ENCODE peak calls at places on chromosomes 13 and 19, in ten cellular contexts. One of them, this sample, is unnamed.

GRCh38 chr19:50191270-50191669 is 12.2 kb upstream of the MYH14 start:
- DNase-seq in NCI-H2107: no peak
- DNase-seq in stimulated activated naive B cell treated with anti-CD40 and anti-IgM and Interleukin-4, amounts not matched to agents 10 μg/mL and 1 μg/mL and 100 μg/mL, for 72 hours: no peak
- DNase-seq in posterior cingulate gyrus: no peak
- DNase-seq in NCI-H1694: no peak
- DNase-seq in GM04504: no peak
- DNase-seq in left ventricle myocardium inferior: no peak
- DNase-seq in neuronal stem cell: no peak
- DNase-seq in stimulated activated effector memory CD8-positive, alpha-beta T cell treated with anti-CD3 and anti-CD28 coated beads, Interleukin-12 subunit alpha, Interleukin-12 subunit beta, amount 100 ng/mL, for 72 hours: no peak
- DNase-seq in pons: no peak
- DNase-seq in this sample: no peak

GRCh38 chr13:50798923-50799322 is 44.6 kb downstream of the DLEU7 start:
- DNase-seq in stimulated activated naive B cell treated with anti-CD40 and anti-IgM and Interleukin-4, amounts not matched to agents 10 μg/mL and 1 μg/mL and 100 μg/mL, for 72 hours: no peak
- DNase-seq in left ventricle myocardium inferior: no peak
- DNase-seq in posterior cingulate gyrus: no peak
- DNase-seq in NCI-H1694: no peak
- DNase-seq in GM04504: peak
- DNase-seq in NCI-H2107: no peak
- DNase-seq in neuronal stem cell: no peak
- DNase-seq in pons: no peak
- DNase-seq in stimulated activated effector memory CD8-positive, alpha-beta T cell treated with anti-CD3 and anti-CD28 coated beads, Interleukin-12 subunit alpha, Interleukin-12 subunit beta, amount 100 ng/mL, for 72 hours: no peak
- DNase-seq in this sample: no peak

GRCh38 chr19:14497347-14497921 is 1.5 kb upstream of the GIPC1 start:
- DNase-seq in GM04504: no peak
- DNase-seq in pons: peak
- DNase-seq in neuronal stem cell: no peak
- DNase-seq in NCI-H2107: no peak
- DNase-seq in left ventricle myocardium inferior: no peak
- DNase-seq in NCI-H1694: no peak
- DNase-seq in stimulated activated effector memory CD8-positive, alpha-beta T cell treated with anti-CD3 and anti-CD28 coated beads, Interleukin-12 subunit alpha, Interleukin-12 subunit beta, amount 100 ng/mL, for 72 hours: no peak
- DNase-seq in posterior cingulate gyrus: peak
- DNase-seq in stimulated activated naive B cell treated with anti-CD40 and anti-IgM and Interleukin-4, amounts not matched to agents 10 μg/mL and 1 μg/mL and 100 μg/mL, for 72 hours: no peak
- DNase-seq in this sample: no peak

GRCh38 chr19:47309038-47309437 is 623 bp upstream of the C5AR1 start:
- DNase-seq in stimulated activated effector memory CD8-positive, alpha-beta T cell treated with anti-CD3 and anti-CD28 coated beads, Interleukin-12 subunit alpha, Interleukin-12 subunit beta, amount 100 ng/mL, for 72 hours: no peak
- DNase-seq in posterior cingulate gyrus: no peak
- DNase-seq in GM04504: no peak
- DNase-seq in NCI-H1694: no peak
- DNase-seq in neuronal stem cell: no peak
- DNase-seq in NCI-H2107: no peak
- DNase-seq in pons: no peak
- DNase-seq in stimulated activated naive B cell treated with anti-CD40 and anti-IgM and Interleukin-4, amounts not matched to agents 10 μg/mL and 1 μg/mL and 100 μg/mL, for 72 hours: no peak
- DNase-seq in left ventricle myocardium inferior: no peak
- DNase-seq in this sample: no peak

GRCh38 chr13:99526549-99526948 is 25.3 kb downstream of the TM9SF2 start:
- DNase-seq in pons: no peak
- DNase-seq in NCI-H2107: no peak
- DNase-seq in left ventricle myocardium inferior: no peak
- DNase-seq in GM04504: no peak
- DNase-seq in NCI-H1694: no peak
- DNase-seq in posterior cingulate gyrus: no peak
- DNase-seq in stimulated activated effector memory CD8-positive, alpha-beta T cell treated with anti-CD3 and anti-CD28 coated beads, Interleukin-12 subunit alpha, Interleukin-12 subunit beta, amount 100 ng/mL, for 72 hours: no peak
- DNase-seq in neuronal stem cell: no peak
- DNase-seq in stimulated activated naive B cell treated with anti-CD40 and anti-IgM and Interleukin-4, amounts not matched to agents 10 μg/mL and 1 μg/mL and 100 μg/mL, for 72 hours: no peak
- DNase-seq in this sample: no peak

GRCh38 chr19:32744555-32745325 is 25.2 kb downstream of the TDRD12 start:
- DNase-seq in posterior cingulate gyrus: no peak
- DNase-seq in NCI-H1694: no peak
- DNase-seq in pons: no peak
- DNase-seq in left ventricle myocardium inferior: no peak
- DNase-seq in NCI-H2107: no peak
- DNase-seq in GM04504: no peak
- DNase-seq in neuronal stem cell: no peak
- DNase-seq in stimulated activated effector memory CD8-positive, alpha-beta T cell treated with anti-CD3 and anti-CD28 coated beads, Interleukin-12 subunit alpha, Interleukin-12 subunit beta, amount 100 ng/mL, for 72 hours: no peak
- DNase-seq in stimulated activated naive B cell treated with anti-CD40 and anti-IgM and Interleukin-4, amounts not matched to agents 10 μg/mL and 1 μg/mL and 100 μg/mL, for 72 hours: no peak
- DNase-seq in this sample: no peak

GRCh38 chr13:41148421-41149283 is 16.1 kb upstream of the KBTBD6 start:
- DNase-seq in pons: no peak
- DNase-seq in stimulated activated naive B cell treated with anti-CD40 and anti-IgM and Interleukin-4, amounts not matched to agents 10 μg/mL and 1 μg/mL and 100 μg/mL, for 72 hours: no peak
- DNase-seq in stimulated activated effector memory CD8-positive, alpha-beta T cell treated with anti-CD3 and anti-CD28 coated beads, Interleukin-12 subunit alpha, Interleukin-12 subunit beta, amount 100 ng/mL, for 72 hours: no peak
- DNase-seq in neuronal stem cell: no peak
- DNase-seq in NCI-H1694: no peak
- DNase-seq in posterior cingulate gyrus: no peak
- DNase-seq in left ventricle myocardium inferior: no peak
- DNase-seq in NCI-H2107: no peak
- DNase-seq in GM04504: no peak
- DNase-seq in this sample: peak

GRCh38 chr19:43997631-43998290 is 5.0 kb upstream of the ZNF230 start:
- DNase-seq in NCI-H1694: no peak
- DNase-seq in GM04504: no peak
- DNase-seq in posterior cingulate gyrus: no peak
- DNase-seq in neuronal stem cell: no peak
- DNase-seq in left ventricle myocardium inferior: no peak
- DNase-seq in pons: no peak
- DNase-seq in NCI-H2107: no peak
- DNase-seq in stimulated activated effector memory CD8-positive, alpha-beta T cell treated with anti-CD3 and anti-CD28 coated beads, Interleukin-12 subunit alpha, Interleukin-12 subunit beta, amount 100 ng/mL, for 72 hours: no peak
- DNase-seq in stimulated activated naive B cell treated with anti-CD40 and anti-IgM and Interleukin-4, amounts not matched to agents 10 μg/mL and 1 μg/mL and 100 μg/mL, for 72 hours: no peak
- DNase-seq in this sample: no peak

GRCh38 chr19:31408460-31409124 is 59.4 kb upstream of the TSHZ3 start:
- DNase-seq in left ventricle myocardium inferior: no peak
- DNase-seq in stimulated activated naive B cell treated with anti-CD40 and anti-IgM and Interleukin-4, amounts not matched to agents 10 μg/mL and 1 μg/mL and 100 μg/mL, for 72 hours: no peak
- DNase-seq in posterior cingulate gyrus: no peak
- DNase-seq in NCI-H2107: no peak
- DNase-seq in GM04504: peak
- DNase-seq in pons: no peak
- DNase-seq in stimulated activated effector memory CD8-positive, alpha-beta T cell treated with anti-CD3 and anti-CD28 coated beads, Interleukin-12 subunit alpha, Interleukin-12 subunit beta, amount 100 ng/mL, for 72 hours: no peak
- DNase-seq in neuronal stem cell: no peak
- DNase-seq in NCI-H1694: no peak
- DNase-seq in this sample: no peak

GRCh38 chr19:1255186-1256161 is 7.1 kb downstream of the MIDN start:
- DNase-seq in stimulated activated naive B cell treated with anti-CD40 and anti-IgM and Interleukin-4, amounts not matched to agents 10 μg/mL and 1 μg/mL and 100 μg/mL, for 72 hours: no peak
- DNase-seq in pons: peak
- DNase-seq in NCI-H2107: no peak
- DNase-seq in GM04504: no peak
- DNase-seq in posterior cingulate gyrus: peak
- DNase-seq in left ventricle myocardium inferior: no peak
- DNase-seq in neuronal stem cell: no peak
- DNase-seq in stimulated activated effector memory CD8-positive, alpha-beta T cell treated with anti-CD3 and anti-CD28 coated beads, Interleukin-12 subunit alpha, Interleukin-12 subunit beta, amount 100 ng/mL, for 72 hours: no peak
- DNase-seq in NCI-H1694: no peak
- DNase-seq in this sample: no peak

GRCh38 chr19:35290381-35291135 is 1.4 kb upstream of the MAG start:
- DNase-seq in stimulated activated effector memory CD8-positive, alpha-beta T cell treated with anti-CD3 and anti-CD28 coated beads, Interleukin-12 subunit alpha, Interleukin-12 subunit beta, amount 100 ng/mL, for 72 hours: no peak
- DNase-seq in NCI-H1694: no peak
- DNase-seq in neuronal stem cell: no peak
- DNase-seq in left ventricle myocardium inferior: no peak
- DNase-seq in pons: peak
- DNase-seq in posterior cingulate gyrus: peak
- DNase-seq in stimulated activated naive B cell treated with anti-CD40 and anti-IgM and Interleukin-4, amounts not matched to agents 10 μg/mL and 1 μg/mL and 100 μg/mL, for 72 hours: no peak
- DNase-seq in NCI-H2107: no peak
- DNase-seq in GM04504: no peak
- DNase-seq in this sample: no peak

GRCh38 chr19:15934332-15935078 is at the start of gene CYP4F11:
- DNase-seq in stimulated activated naive B cell treated with anti-CD40 and anti-IgM and Interleukin-4, amounts not matched to agents 10 μg/mL and 1 μg/mL and 100 μg/mL, for 72 hours: no peak
- DNase-seq in stimulated activated effector memory CD8-positive, alpha-beta T cell treated with anti-CD3 and anti-CD28 coated beads, Interleukin-12 subunit alpha, Interleukin-12 subunit beta, amount 100 ng/mL, for 72 hours: peak
- DNase-seq in NCI-H2107: peak
- DNase-seq in posterior cingulate gyrus: peak
- DNase-seq in pons: peak
- DNase-seq in GM04504: no peak
- DNase-seq in NCI-H1694: no peak
- DNase-seq in neuronal stem cell: no peak
- DNase-seq in left ventricle myocardium inferior: peak
- DNase-seq in this sample: no peak

GRCh38 chr13:80338781-80339577 is 1.9 kb downstream of the SPRY2 start:
- DNase-seq in neuronal stem cell: peak
- DNase-seq in GM04504: peak
- DNase-seq in NCI-H1694: no peak
- DNase-seq in stimulated activated naive B cell treated with anti-CD40 and anti-IgM and Interleukin-4, amounts not matched to agents 10 μg/mL and 1 μg/mL and 100 μg/mL, for 72 hours: peak
- DNase-seq in posterior cingulate gyrus: peak
- DNase-seq in pons: peak
- DNase-seq in NCI-H2107: peak
- DNase-seq in stimulated activated effector memory CD8-positive, alpha-beta T cell treated with anti-CD3 and anti-CD28 coated beads, Interleukin-12 subunit alpha, Interleukin-12 subunit beta, amount 100 ng/mL, for 72 hours: peak
- DNase-seq in left ventricle myocardium inferior: peak
- DNase-seq in this sample: peak

GRCh38 chr19:1619703-1620102 is 14.4 kb upstream of the UQCR11 start:
- DNase-seq in posterior cingulate gyrus: no peak
- DNase-seq in stimulated activated naive B cell treated with anti-CD40 and anti-IgM and Interleukin-4, amounts not matched to agents 10 μg/mL and 1 μg/mL and 100 μg/mL, for 72 hours: no peak
- DNase-seq in left ventricle myocardium inferior: no peak
- DNase-seq in NCI-H2107: no peak
- DNase-seq in GM04504: no peak
- DNase-seq in stimulated activated effector memory CD8-positive, alpha-beta T cell treated with anti-CD3 and anti-CD28 coated beads, Interleukin-12 subunit alpha, Interleukin-12 subunit beta, amount 100 ng/mL, for 72 hours: no peak
- DNase-seq in NCI-H1694: no peak
- DNase-seq in neuronal stem cell: no peak
- DNase-seq in pons: no peak
- DNase-seq in this sample: no peak

GRCh38 chr19:17125728-17126677 is 50.4 kb downstream of the MYO9B start:
- DNase-seq in stimulated activated effector memory CD8-positive, alpha-beta T cell treated with anti-CD3 and anti-CD28 coated beads, Interleukin-12 subunit alpha, Interleukin-12 subunit beta, amount 100 ng/mL, for 72 hours: peak
- DNase-seq in neuronal stem cell: no peak
- DNase-seq in GM04504: no peak
- DNase-seq in left ventricle myocardium inferior: peak
- DNase-seq in stimulated activated naive B cell treated with anti-CD40 and anti-IgM and Interleukin-4, amounts not matched to agents 10 μg/mL and 1 μg/mL and 100 μg/mL, for 72 hours: peak
- DNase-seq in pons: peak
- DNase-seq in NCI-H2107: no peak
- DNase-seq in posterior cingulate gyrus: peak
- DNase-seq in NCI-H1694: peak
- DNase-seq in this sample: no peak

GRCh38 chr19:46802152-46802551 is 13.8 kb upstream of the SLC1A5 start:
- DNase-seq in posterior cingulate gyrus: no peak
- DNase-seq in stimulated activated effector memory CD8-positive, alpha-beta T cell treated with anti-CD3 and anti-CD28 coated beads, Interleukin-12 subunit alpha, Interleukin-12 subunit beta, amount 100 ng/mL, for 72 hours: no peak
- DNase-seq in NCI-H2107: no peak
- DNase-seq in neuronal stem cell: no peak
- DNase-seq in GM04504: no peak
- DNase-seq in pons: no peak
- DNase-seq in left ventricle myocardium inferior: no peak
- DNase-seq in NCI-H1694: no peak
- DNase-seq in stimulated activated naive B cell treated with anti-CD40 and anti-IgM and Interleukin-4, amounts not matched to agents 10 μg/mL and 1 μg/mL and 100 μg/mL, for 72 hours: no peak
- DNase-seq in this sample: no peak

This sample was measured in retina.